ENCODE peak calls at places on chromosomes 4 and X, in seven cellular contexts. E, C, Y, J, W, Z and I are unnamed samples.

GRCh38 chrX:136147966-136148365 is 633 bp downstream of the FHL1 start:
- DNase-seq in Y (no peak), C (no peak), W (no peak), J (peak), Z (no peak), E (peak), I (peak)

GRCh38 chr4:184453402-184454160 is 20.8 kb downstream of the IRF2 start:
- DNase-seq in C (no peak), Y (peak), J (no peak), E (no peak), W (no peak), Z (no peak), I (peak)

GRCh38 chr4:125849869-125850268 is 535.1 kb downstream of the FAT4 start:
- DNase-seq in J (no peak), W (no peak), Y (peak), Z (no peak), E (no peak), C (no peak), I (no peak)

GRCh38 chr4:150960079-150960478 is 55.0 kb downstream of the LRBA start:
- DNase-seq in J (no peak), E (no peak), Y (peak), Z (no peak), C (no peak), W (peak), I (peak)

GRCh38 chr4:108213723-108214122 is 45.0 kb upstream of the LEF1 start:
- DNase-seq in W (no peak), J (no peak), Y (no peak), C (no peak), Z (no peak), E (no peak), I (no peak)

GRCh38 chr4:186032259-186032658 is 36.7 kb upstream of the TLR3 start:
- DNase-seq in C (no peak), Z (no peak), E (no peak), W (no peak), Y (no peak), J (no peak), I (no peak)

GRCh38 chr4:164288578-164288977 is 465.4 kb upstream of the SMIM31 start:
- DNase-seq in Y (no peak), Z (no peak), J (no peak), W (no peak), E (no peak), C (no peak), I (no peak)

GRCh38 chrX:108735680-108736508 is 469 bp downstream of the IRS4 start:
- DNase-seq in Y (no peak), E (peak), W (no peak), Z (no peak), J (peak), C (no peak), I (no peak)

GRCh38 chrX:131067216-131067615 is 9.1 kb downstream of the ARHGAP36 start:
- DNase-seq in E (peak), Y (no peak), C (no peak), W (no peak), J (peak), Z (no peak), I (no peak)

GRCh38 chr4:78069859-78070258 is 12.7 kb downstream of the FRAS1 start:
- DNase-seq in E (no peak), C (no peak), W (no peak), Y (no peak), J (no peak), Z (no peak), I (no peak)

GRCh38 chr4:149781150-149781549 is 34.5 kb downstream of the IQCM start:
- DNase-seq in Y (no peak), J (no peak), Z (no peak), C (peak), E (no peak), W (no peak), I (no peak)

GRCh38 chrX:56978172-56978571 is 17.2 kb downstream of the SPIN3 start:
- DNase-seq in Y (peak), W (peak), C (peak), J (no peak), Z (peak), E (peak), I (peak)

GRCh38 chr4:73348185-73348584 is 55.9 kb upstream of the ALB start:
- DNase-seq in Y (no peak), W (peak), C (no peak), Z (no peak), J (no peak), E (no peak), I (no peak)

GRCh38 chr4:25030283-25031076 is at the start of gene LGI2:
- DNase-seq in E (peak), C (no peak), J (peak), Y (no peak), W (no peak), Z (no peak), I (peak)

GRCh38 chrX:17803449-17803848 is 57.6 kb downstream of the RAI2 start:
- DNase-seq in J (no peak), Z (no peak), C (no peak), E (no peak), W (no peak), Y (no peak), I (no peak)

DNA sequence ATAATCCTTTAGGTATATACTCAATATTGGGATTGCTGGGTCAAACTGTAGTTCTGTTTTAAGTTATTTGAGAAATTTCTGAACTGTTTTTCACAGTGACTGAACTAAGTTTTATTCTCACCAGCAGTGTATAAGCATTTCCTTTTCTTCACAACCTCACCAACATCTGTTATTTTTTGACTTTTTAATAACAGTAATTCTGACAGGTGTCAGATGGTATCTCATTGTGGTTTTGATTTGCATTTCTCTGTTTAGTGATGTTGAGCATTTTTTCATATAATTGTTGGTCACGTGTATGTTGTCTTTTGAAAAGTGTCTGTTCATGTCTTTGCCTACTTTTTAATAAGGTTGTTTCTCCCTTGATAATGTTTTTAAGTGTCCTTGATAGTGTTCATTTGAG is 112.6 kb downstream of the LINC00632 start:
- DNase-seq in C (no peak), J (no peak), Z (no peak), W (no peak), Y (no peak), E (no peak), I (no peak)
- TF ChIP-seq SP1 in C (no peak), J (no peak), Z (no peak), W (no peak), Y (no peak), E (no peak), I (no peak)

GRCh38 chr4:127007336-127007735 is 625.4 kb upstream of the INTU start:
- DNase-seq in C (no peak), Y (no peak), J (no peak), E (no peak), W (no peak), Z (no peak), I (no peak)
- TF ChIP-seq SP1 in C (no peak), Y (no peak), J (no peak), E (no peak), W (no peak), Z (no peak), I (no peak)

GRCh38 chrX:18809641-18810040 is 102.2 kb downstream of the PPEF1 start:
- DNase-seq in C (no peak), Z (no peak), W (no peak), E (no peak), Y (no peak), J (no peak), I (no peak)

DNA sequence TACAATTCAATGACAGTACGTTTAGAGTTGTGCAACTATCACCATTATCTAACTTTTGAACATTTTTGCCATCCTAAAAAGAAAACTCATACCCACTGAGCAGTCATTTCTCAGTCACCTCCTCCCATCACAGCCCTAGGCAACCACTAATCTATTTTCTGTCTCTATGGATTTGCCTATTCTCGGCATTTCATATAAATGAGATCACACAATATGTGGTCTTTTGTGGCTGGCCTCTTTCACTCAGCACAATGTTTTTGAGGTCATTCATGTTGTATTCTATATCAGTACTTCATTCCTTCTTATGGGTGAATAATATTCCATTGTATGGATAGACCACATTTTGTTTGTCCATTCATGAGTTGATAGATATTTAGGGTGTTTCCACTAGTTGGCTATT is 103.0 kb downstream of the PPEF1 start:
- DNase-seq in E (no peak), Y (no peak), C (no peak), W (no peak), Z (no peak), J (no peak), I (no peak)
- TF ChIP-seq SP1 in E (no peak), Y (no peak), C (no peak), W (no peak), Z (no peak), J (no peak), I (no peak)

GRCh38 chr4:68272860-68273259 is 27.4 kb upstream of the TMPRSS11B start:
- DNase-seq in C (no peak), E (no peak), Z (no peak), W (no peak), Y (no peak), J (no peak), I (no peak)

GRCh38 chr4:68271851-68272756 is 26.6 kb upstream of the TMPRSS11B start:
- DNase-seq in Y (peak), Z (no peak), E (peak), W (peak), C (peak), J (no peak), I (peak)

GRCh38 chr4:68264875-68265565 is 19.5 kb upstream of the TMPRSS11B start:
- DNase-seq in C (no peak), Z (no peak), Y (peak), E (no peak), W (no peak), J (no peak), I (no peak)

DNA sequence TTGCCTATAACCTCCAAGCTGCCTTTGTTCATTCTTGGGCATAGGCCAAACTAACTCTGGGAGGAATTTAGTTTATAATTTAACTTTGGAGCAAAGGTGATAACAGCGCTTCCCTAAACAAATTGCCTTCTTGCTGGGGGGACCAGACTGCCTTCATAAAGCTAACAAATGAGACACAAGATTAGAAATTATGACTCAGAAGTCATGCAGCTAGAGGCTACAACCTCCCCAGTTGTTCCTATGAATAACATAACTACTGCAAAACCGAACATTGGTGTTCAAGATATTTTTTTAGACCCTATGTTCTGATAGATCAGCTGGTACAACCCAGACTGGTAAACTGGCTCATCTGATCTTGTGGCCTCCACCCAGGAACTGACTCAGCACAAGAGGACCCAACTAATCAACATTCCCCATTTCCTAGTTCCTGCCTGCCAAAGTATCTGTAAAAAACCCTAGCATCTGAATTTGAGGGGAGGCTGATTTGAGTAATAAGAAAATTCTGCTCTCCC is 22.0 kb upstream of the TMPRSS11B start:
- DNase-seq in W (peak), E (no peak), Z (no peak), J (no peak), Y (peak), C (no peak), I (no peak)
- TF ChIP-seq SP1 in W (no peak), E (no peak), Z (no peak), J (no peak), Y (no peak), C (no peak), I (no peak)

DNA sequence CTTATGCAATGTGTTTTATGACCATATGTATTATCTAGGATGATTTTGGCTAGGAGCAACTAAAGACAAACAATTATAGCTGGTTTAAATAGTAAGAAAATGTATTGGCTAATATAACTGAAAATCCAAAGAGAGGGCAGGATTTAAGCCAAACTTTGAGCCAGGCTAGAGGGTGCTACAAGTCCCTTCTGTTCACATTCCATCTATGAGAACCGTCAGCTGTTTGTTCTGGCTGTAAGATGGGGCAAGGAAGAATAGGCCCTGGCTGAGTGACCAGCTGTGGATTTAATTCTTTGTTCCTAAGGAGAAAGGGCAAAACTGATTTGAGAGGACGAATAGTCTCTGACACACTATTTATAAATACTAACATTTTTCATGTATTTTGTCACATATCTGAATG is 79.2 kb upstream of the UGT8 start:
- DNase-seq in Y (no peak), E (no peak), J (no peak), C (no peak), Z (no peak), W (no peak), I (no peak)
- TF ChIP-seq SP1 in Y (no peak), E (no peak), J (no peak), C (no peak), Z (no peak), W (no peak), I (no peak)